ENCODE peak calls at places on chromosomes 16 and 17, in six cellular contexts. One of them, this sample, is unnamed.

GRCh38 chr16:12205378-12205777 is 228.8 kb downstream of the SNX29 start:
- DNase-seq in ELR: no peak
- DNase-seq in amygdala: no peak
- DNase-seq in NCI-H2081 treated with DMSO at 0.1 percent for 48 hours: no peak
- DNase-seq in neural crest cell: no peak
- DNase-seq in stimulated activated CD8-positive, alpha-beta memory T cell treated with anti-CD3 and anti-CD28 coated beads, Interleukin-15, amount 100 ng/mL, for 1 hour: no peak
- DNase-seq in this sample: no peak

GRCh38 chr16:47460301-47460754 is 535 bp downstream of the ITFG1 start:
- DNase-seq in amygdala: no peak
- DNase-seq in NCI-H2081 treated with DMSO at 0.1 percent for 48 hours: no peak
- DNase-seq in stimulated activated CD8-positive, alpha-beta memory T cell treated with anti-CD3 and anti-CD28 coated beads, Interleukin-15, amount 100 ng/mL, for 1 hour: no peak
- DNase-seq in neural crest cell: no peak
- DNase-seq in ELR: peak
- DNase-seq in this sample: no peak

GRCh38 chr16:56344518-56345405 is 80.6 kb downstream of the AMFR start:
- DNase-seq in NCI-H2081 treated with DMSO at 0.1 percent for 48 hours: no peak
- DNase-seq in neural crest cell: no peak
- DNase-seq in stimulated activated CD8-positive, alpha-beta memory T cell treated with anti-CD3 and anti-CD28 coated beads, Interleukin-15, amount 100 ng/mL, for 1 hour: no peak
- DNase-seq in ELR: no peak
- DNase-seq in amygdala: no peak
- DNase-seq in this sample: no peak

GRCh38 chr16:77452243-77452642 is 17.4 kb upstream of the ADAMTS18 start:
- DNase-seq in neural crest cell: no peak
- DNase-seq in NCI-H2081 treated with DMSO at 0.1 percent for 48 hours: no peak
- DNase-seq in stimulated activated CD8-positive, alpha-beta memory T cell treated with anti-CD3 and anti-CD28 coated beads, Interleukin-15, amount 100 ng/mL, for 1 hour: no peak
- DNase-seq in ELR: no peak
- DNase-seq in amygdala: no peak
- DNase-seq in this sample: no peak

GRCh38 chr16:58651965-58652348 is 22.3 kb upstream of the CNOT1 start:
- DNase-seq in stimulated activated CD8-positive, alpha-beta memory T cell treated with anti-CD3 and anti-CD28 coated beads, Interleukin-15, amount 100 ng/mL, for 1 hour: no peak
- DNase-seq in amygdala: no peak
- DNase-seq in neural crest cell: no peak
- DNase-seq in NCI-H2081 treated with DMSO at 0.1 percent for 48 hours: no peak
- DNase-seq in ELR: peak
- DNase-seq in this sample: no peak

GRCh38 chr17:66494023-66494803 is 191.8 kb downstream of the PRKCA start:
- DNase-seq in NCI-H2081 treated with DMSO at 0.1 percent for 48 hours: no peak
- DNase-seq in ELR: peak
- DNase-seq in neural crest cell: no peak
- DNase-seq in amygdala: no peak
- DNase-seq in stimulated activated CD8-positive, alpha-beta memory T cell treated with anti-CD3 and anti-CD28 coated beads, Interleukin-15, amount 100 ng/mL, for 1 hour: no peak
- DNase-seq in this sample: no peak

GRCh38 chr16:64180136-64180900 is 941.5 kb downstream of the CDH11 start:
- DNase-seq in stimulated activated CD8-positive, alpha-beta memory T cell treated with anti-CD3 and anti-CD28 coated beads, Interleukin-15, amount 100 ng/mL, for 1 hour: no peak
- DNase-seq in ELR: no peak
- DNase-seq in NCI-H2081 treated with DMSO at 0.1 percent for 48 hours: no peak
- DNase-seq in amygdala: no peak
- DNase-seq in neural crest cell: no peak
- DNase-seq in this sample: no peak

GRCh38 chr17:9676084-9676483 is 30.8 kb downstream of the USP43 start:
- DNase-seq in ELR: peak
- DNase-seq in stimulated activated CD8-positive, alpha-beta memory T cell treated with anti-CD3 and anti-CD28 coated beads, Interleukin-15, amount 100 ng/mL, for 1 hour: no peak
- DNase-seq in amygdala: no peak
- DNase-seq in neural crest cell: no peak
- DNase-seq in NCI-H2081 treated with DMSO at 0.1 percent for 48 hours: no peak
- DNase-seq in this sample: no peak

GRCh38 chr17:18246880-18247612 is 11.5 kb downstream of the FLII start:
- DNase-seq in amygdala: no peak
- DNase-seq in stimulated activated CD8-positive, alpha-beta memory T cell treated with anti-CD3 and anti-CD28 coated beads, Interleukin-15, amount 100 ng/mL, for 1 hour: no peak
- DNase-seq in NCI-H2081 treated with DMSO at 0.1 percent for 48 hours: no peak
- DNase-seq in ELR: peak
- DNase-seq in neural crest cell: no peak
- DNase-seq in this sample: no peak

GRCh38 chr17:76869878-76870714 is 1.9 kb downstream of the MGAT5B start:
- DNase-seq in stimulated activated CD8-positive, alpha-beta memory T cell treated with anti-CD3 and anti-CD28 coated beads, Interleukin-15, amount 100 ng/mL, for 1 hour: no peak
- DNase-seq in ELR: peak
- DNase-seq in NCI-H2081 treated with DMSO at 0.1 percent for 48 hours: no peak
- DNase-seq in amygdala: no peak
- DNase-seq in neural crest cell: no peak
- DNase-seq in this sample: no peak

GRCh38 chr17:79607941-79608728 is 2.7 kb downstream of the RBFOX3 start:
- DNase-seq in amygdala: no peak
- DNase-seq in ELR: peak
- DNase-seq in neural crest cell: peak
- DNase-seq in NCI-H2081 treated with DMSO at 0.1 percent for 48 hours: no peak
- DNase-seq in stimulated activated CD8-positive, alpha-beta memory T cell treated with anti-CD3 and anti-CD28 coated beads, Interleukin-15, amount 100 ng/mL, for 1 hour: no peak
- DNase-seq in this sample: no peak

GRCh38 chr17:35002876-35003551 is 22.7 kb downstream of the LIG3 start:
- DNase-seq in NCI-H2081 treated with DMSO at 0.1 percent for 48 hours: no peak
- DNase-seq in ELR: no peak
- DNase-seq in amygdala: no peak
- DNase-seq in stimulated activated CD8-positive, alpha-beta memory T cell treated with anti-CD3 and anti-CD28 coated beads, Interleukin-15, amount 100 ng/mL, for 1 hour: no peak
- DNase-seq in neural crest cell: no peak
- DNase-seq in this sample: peak

GRCh38 chr17:5443728-5444127 is 4.8 kb upstream of the C1QBP start:
- DNase-seq in stimulated activated CD8-positive, alpha-beta memory T cell treated with anti-CD3 and anti-CD28 coated beads, Interleukin-15, amount 100 ng/mL, for 1 hour: no peak
- DNase-seq in ELR: no peak
- DNase-seq in amygdala: no peak
- DNase-seq in neural crest cell: no peak
- DNase-seq in NCI-H2081 treated with DMSO at 0.1 percent for 48 hours: no peak
- DNase-seq in this sample: no peak

GRCh38 chr17:6643460-6644125 is 2.7 kb downstream of the TXNDC17 start:
- DNase-seq in stimulated activated CD8-positive, alpha-beta memory T cell treated with anti-CD3 and anti-CD28 coated beads, Interleukin-15, amount 100 ng/mL, for 1 hour: no peak
- DNase-seq in amygdala: no peak
- DNase-seq in NCI-H2081 treated with DMSO at 0.1 percent for 48 hours: no peak
- DNase-seq in ELR: peak
- DNase-seq in neural crest cell: no peak
- DNase-seq in this sample: no peak

GRCh38 chr16:85391769-85392583 is 221.1 kb upstream of the GSE1 start:
- DNase-seq in ELR: peak
- DNase-seq in neural crest cell: no peak
- DNase-seq in NCI-H2081 treated with DMSO at 0.1 percent for 48 hours: no peak
- DNase-seq in amygdala: no peak
- DNase-seq in stimulated activated CD8-positive, alpha-beta memory T cell treated with anti-CD3 and anti-CD28 coated beads, Interleukin-15, amount 100 ng/mL, for 1 hour: no peak
- DNase-seq in this sample: no peak

GRCh38 chr17:33936764-33937163 is 318.3 kb upstream of the CCL2 start:
- DNase-seq in amygdala: no peak
- DNase-seq in NCI-H2081 treated with DMSO at 0.1 percent for 48 hours: no peak
- DNase-seq in ELR: no peak
- DNase-seq in stimulated activated CD8-positive, alpha-beta memory T cell treated with anti-CD3 and anti-CD28 coated beads, Interleukin-15, amount 100 ng/mL, for 1 hour: no peak
- DNase-seq in neural crest cell: no peak
- DNase-seq in this sample: no peak

GRCh38 chr16:86836503-86837125 is 258.3 kb downstream of the FOXL1 start:
- DNase-seq in amygdala: no peak
- DNase-seq in NCI-H2081 treated with DMSO at 0.1 percent for 48 hours: no peak
- DNase-seq in ELR: peak
- DNase-seq in stimulated activated CD8-positive, alpha-beta memory T cell treated with anti-CD3 and anti-CD28 coated beads, Interleukin-15, amount 100 ng/mL, for 1 hour: no peak
- DNase-seq in neural crest cell: no peak
- DNase-seq in this sample: no peak

GRCh38 chr17:48561894-48562810 is 16.0 kb downstream of the HOXB4 start:
- DNase-seq in amygdala: no peak
- DNase-seq in neural crest cell: no peak
- DNase-seq in ELR: peak
- DNase-seq in NCI-H2081 treated with DMSO at 0.1 percent for 48 hours: no peak
- DNase-seq in stimulated activated CD8-positive, alpha-beta memory T cell treated with anti-CD3 and anti-CD28 coated beads, Interleukin-15, amount 100 ng/mL, for 1 hour: no peak
- DNase-seq in this sample: no peak

GRCh38 chr17:45791935-45792334 is 7.8 kb downstream of the CRHR1 start:
- DNase-seq in NCI-H2081 treated with DMSO at 0.1 percent for 48 hours: no peak
- DNase-seq in ELR: no peak
- DNase-seq in stimulated activated CD8-positive, alpha-beta memory T cell treated with anti-CD3 and anti-CD28 coated beads, Interleukin-15, amount 100 ng/mL, for 1 hour: no peak
- DNase-seq in amygdala: no peak
- DNase-seq in neural crest cell: no peak
- DNase-seq in this sample: peak

GRCh38 chr17:15413101-15413750 is 54.2 kb downstream of the CDRT4 start:
- DNase-seq in amygdala: no peak
- DNase-seq in stimulated activated CD8-positive, alpha-beta memory T cell treated with anti-CD3 and anti-CD28 coated beads, Interleukin-15, amount 100 ng/mL, for 1 hour: no peak
- DNase-seq in neural crest cell: no peak
- DNase-seq in ELR: no peak
- DNase-seq in NCI-H2081 treated with DMSO at 0.1 percent for 48 hours: no peak
- DNase-seq in this sample: no peak

GRCh38 chr16:73418051-73418450 is 370.1 kb upstream of the ZFHX3 start:
- DNase-seq in neural crest cell: no peak
- DNase-seq in stimulated activated CD8-positive, alpha-beta memory T cell treated with anti-CD3 and anti-CD28 coated beads, Interleukin-15, amount 100 ng/mL, for 1 hour: no peak
- DNase-seq in ELR: no peak
- DNase-seq in amygdala: no peak
- DNase-seq in NCI-H2081 treated with DMSO at 0.1 percent for 48 hours: no peak
- DNase-seq in this sample: no peak

GRCh38 chr17:27256225-27257030 is 37.5 kb upstream of the WSB1 start:
- DNase-seq in stimulated activated CD8-positive, alpha-beta memory T cell treated with anti-CD3 and anti-CD28 coated beads, Interleukin-15, amount 100 ng/mL, for 1 hour: no peak
- DNase-seq in ELR: no peak
- DNase-seq in amygdala: no peak
- DNase-seq in NCI-H2081 treated with DMSO at 0.1 percent for 48 hours: no peak
- DNase-seq in neural crest cell: no peak
- DNase-seq in this sample: no peak

GRCh38 chr16:84138824-84139627 is 6.0 kb downstream of the HSDL1 start:
- DNase-seq in NCI-H2081 treated with DMSO at 0.1 percent for 48 hours: no peak
- DNase-seq in amygdala: no peak
- DNase-seq in ELR: no peak
- DNase-seq in neural crest cell: no peak
- DNase-seq in stimulated activated CD8-positive, alpha-beta memory T cell treated with anti-CD3 and anti-CD28 coated beads, Interleukin-15, amount 100 ng/mL, for 1 hour: no peak
- DNase-seq in this sample: no peak

GRCh38 chr17:32298298-32298697 is 32.7 kb downstream of the RHBDL3 start:
- DNase-seq in NCI-H2081 treated with DMSO at 0.1 percent for 48 hours: no peak
- DNase-seq in neural crest cell: no peak
- DNase-seq in amygdala: no peak
- DNase-seq in ELR: peak
- DNase-seq in stimulated activated CD8-positive, alpha-beta memory T cell treated with anti-CD3 and anti-CD28 coated beads, Interleukin-15, amount 100 ng/mL, for 1 hour: no peak
- DNase-seq in this sample: peak

GRCh38 chr17:77666480-77666879 is 292.0 kb upstream of the TNRC6C start:
- DNase-seq in ELR: no peak
- DNase-seq in neural crest cell: no peak
- DNase-seq in amygdala: no peak
- DNase-seq in NCI-H2081 treated with DMSO at 0.1 percent for 48 hours: no peak
- DNase-seq in stimulated activated CD8-positive, alpha-beta memory T cell treated with anti-CD3 and anti-CD28 coated beads, Interleukin-15, amount 100 ng/mL, for 1 hour: no peak
- DNase-seq in this sample: no peak

GRCh38 chr17:1957037-1957436 is 68.1 kb downstream of the RTN4RL1 start:
- DNase-seq in stimulated activated CD8-positive, alpha-beta memory T cell treated with anti-CD3 and anti-CD28 coated beads, Interleukin-15, amount 100 ng/mL, for 1 hour: no peak
- DNase-seq in amygdala: no peak
- DNase-seq in ELR: peak
- DNase-seq in NCI-H2081 treated with DMSO at 0.1 percent for 48 hours: no peak
- DNase-seq in neural crest cell: no peak
- DNase-seq in this sample: no peak

This sample was measured in G401.